ENCODE peak calls at places on chromosome 10, in eight cellular contexts. N, J, B, G, O, U, X and I are unnamed samples.

GRCh38 chr10:68137174-68137573 is 27.9 kb downstream of the MYPN start:
- DNase-seq in U (no peak), O (no peak), X (no peak), B (no peak), J (no peak), G (no peak), N (no peak), I (no peak)

GRCh38 chr10:76270464-76270863 is 839.0 kb downstream of the LRMDA start:
- DNase-seq in U (no peak), B (no peak), N (no peak), J (no peak), G (no peak), O (no peak), X (no peak), I (no peak)

GRCh38 chr10:114545071-114545470 is 113.0 kb downstream of the ABLIM1 start:
- DNase-seq in J (no peak), O (no peak), U (no peak), N (no peak), G (no peak), X (no peak), B (no peak), I (no peak)

GRCh38 chr10:47027108-47027811 is 116.0 kb downstream of the PTPN20 start:
- DNase-seq in G (no peak), J (no peak), B (no peak), O (no peak), U (peak), X (no peak), N (peak), I (peak)

GRCh38 chr10:91381562-91381923 is 28.6 kb upstream of the HECTD2 start:
- DNase-seq in B (no peak), U (no peak), G (no peak), O (no peak), X (peak), J (no peak), N (no peak), I (no peak)

GRCh38 chr10:89668391-89669180 is 23.5 kb upstream of the PANK1 start:
- DNase-seq in U (no peak), B (no peak), O (no peak), X (no peak), N (no peak), G (no peak), J (no peak), I (no peak)

GRCh38 chr10:22321156-22321711 is 335 bp downstream of the BMI1 start:
- DNase-seq in O (peak), J (no peak), X (peak), N (peak), B (peak), U (peak), G (no peak), I (peak)

GRCh38 chr10:100993986-100994708 is 5.5 kb upstream of the LZTS2 start:
- DNase-seq in U (no peak), B (no peak), X (no peak), J (no peak), O (no peak), N (no peak), G (no peak), I (no peak)